ENCODE peak calls at places on chromosomes 6 and 20, in nine cellular contexts. G is DND-41, D is HCT116, H is breast epithelium, K is neural progenitor cell, M is psoas muscle, T is MM.1S, V is thyroid gland, F is epithelial cell of prostate. E is an unnamed sample.

GRCh38 chr6:149012040-149012545 is 265.3 kb downstream of the UST start:
- DNase-seq in G (no peak), D (peak), H (no peak), K (no peak), M (no peak), T (no peak), V (no peak), F (peak), E (peak)

GRCh38 chr20:35055445-35056276 is 36.9 kb downstream of the TRPC4AP start:
- DNase-seq in G (no peak), D (no peak), H (no peak), K (no peak), M (no peak), T (peak), V (no peak), F (no peak), E (no peak)

GRCh38 chr6:19578489-19578888 is 258.7 kb upstream of the ID4 start:
- DNase-seq in G (no peak), D (no peak), H (no peak), K (no peak), M (no peak), T (no peak), V (no peak), F (no peak), E (no peak)

GRCh38 chr20:58682656-58683055 is 9.9 kb upstream of the NPEPL1 start:
- DNase-seq in G (no peak), D (no peak), H (no peak), K (no peak), M (no peak), T (no peak), V (no peak), F (peak), E (peak)

GRCh38 chr20:46051556-46052323 is 22.7 kb downstream of the SLC12A5 start:
- DNase-seq in G (no peak), D (no peak), H (no peak), K (no peak), M (no peak), T (no peak), V (no peak), F (no peak), E (peak)

GRCh38 chr6:168414696-168415095 is 26.3 kb upstream of the SMOC2 start:
- DNase-seq in G (no peak), D (no peak), H (no peak), K (no peak), M (no peak), T (no peak), V (no peak), F (no peak), E (no peak)

GRCh38 chr20:10007747-10008146 is 27.0 kb upstream of the ANKEF1 start:
- DNase-seq in G (no peak), D (no peak), H (no peak), K (no peak), M (no peak), T (no peak), V (no peak), F (no peak), E (no peak)

GRCh38 chr6:40509163-40509562 is 78.0 kb downstream of the LRFN2 start:
- DNase-seq in G (no peak), D (no peak), H (no peak), K (no peak), M (no peak), T (no peak), V (no peak), F (no peak), E (no peak)

GRCh38 chr6:124996411-124996810 is 34.2 kb downstream of the RNF217 start:
- DNase-seq in G (no peak), D (no peak), H (no peak), K (no peak), M (no peak), T (no peak), V (no peak), F (no peak), E (no peak)

GRCh38 chr6:41581381-41581991 is 35.3 kb downstream of the FOXP4 start:
- DNase-seq in G (no peak), D (peak), H (no peak), K (no peak), M (peak), T (no peak), V (peak), F (no peak), E (peak)

GRCh38 chr20:39800548-39800947 is 838.4 kb downstream of the DHX35 start:
- DNase-seq in G (no peak), D (no peak), H (no peak), K (no peak), M (peak), T (peak), V (peak), F (peak), E (peak)

GRCh38 chr6:43061861-43062260 is 2.4 kb downstream of the KLC4 start:
- DNase-seq in G (no peak), D (no peak), H (no peak), K (no peak), M (no peak), T (no peak), V (no peak), F (no peak), E (no peak)

GRCh38 chr6:170022827-170023619 is 267.9 kb downstream of the DLL1 start:
- DNase-seq in G (no peak), D (no peak), H (no peak), K (no peak), M (no peak), T (no peak), V (no peak), F (no peak), E (no peak)

GRCh38 chr6:164926686-164927085 is 382.7 kb downstream of the C6orf118 start:
- DNase-seq in G (no peak), D (no peak), H (no peak), K (no peak), M (no peak), T (no peak), V (no peak), F (no peak), E (no peak)

GRCh38 chr20:25032478-25033183 is 25.3 kb downstream of the ACSS1 start:
- DNase-seq in G (no peak), D (no peak), H (peak), K (peak), M (no peak), T (no peak), V (no peak), F (no peak), E (no peak)

GRCh38 chr6:18595774-18596528 is 208.8 kb downstream of the RNF144B start:
- DNase-seq in G (peak), D (peak), H (peak), K (peak), M (no peak), T (peak), V (peak), F (no peak), E (peak)

GRCh38 chr6:6654599-6655575 is 66.4 kb downstream of the LY86 start:
- DNase-seq in G (peak), D (no peak), H (no peak), K (no peak), M (no peak), T (no peak), V (no peak), F (no peak), E (no peak)

GRCh38 chr6:12296255-12296573 is 6.1 kb downstream of the EDN1 start:
- DNase-seq in G (no peak), D (no peak), H (no peak), K (no peak), M (no peak), T (no peak), V (no peak), F (no peak), E (peak)

GRCh38 chr6:14422917-14423316 is 305.3 kb downstream of the CD83 start:
- DNase-seq in G (no peak), D (no peak), H (no peak), K (no peak), M (no peak), T (no peak), V (no peak), F (no peak), E (no peak)

GRCh38 chr6:92826633-92827032 is 592.7 kb downstream of the EPHA7 start:
- DNase-seq in G (no peak), D (no peak), H (no peak), K (no peak), M (no peak), T (no peak), V (no peak), F (no peak), E (no peak)

GRCh38 chr6:16683524-16684194 is 77.6 kb downstream of the ATXN1 start:
- DNase-seq in G (no peak), D (peak), H (peak), K (no peak), M (peak), T (no peak), V (peak), F (peak), E (peak)

GRCh38 chr6:101226677-101227135 is 166.8 kb upstream of the GRIK2 start:
- DNase-seq in G (peak), D (peak), H (no peak), K (peak), M (no peak), T (peak), V (no peak), F (no peak), E (peak)

GRCh38 chr6:25138024-25138696 is 141.0 kb upstream of the CARMIL1 start:
- DNase-seq in G (peak), D (no peak), H (peak), K (no peak), M (peak), T (peak), V (no peak), F (no peak), E (peak)

GRCh38 chr6:94361304-94362060 is 942.1 kb upstream of the EPHA7 start:
- DNase-seq in G (no peak), D (no peak), H (no peak), K (no peak), M (no peak), T (no peak), V (no peak), F (no peak), E (no peak)

GRCh38 chr6:154615483-154616025 is 105.1 kb upstream of the CNKSR3 start:
- DNase-seq in G (peak), D (peak), H (peak), K (no peak), M (peak), T (no peak), V (peak), F (peak), E (peak)

GRCh38 chr20:61311656-61312387 is 59.8 kb downstream of the CDH4 start:
- DNase-seq in G (no peak), D (no peak), H (no peak), K (no peak), M (no peak), T (peak), V (no peak), F (peak), E (no peak)

GRCh38 chr20:24503352-24503931 is 34.0 kb downstream of the SYNDIG1 start:
- DNase-seq in G (no peak), D (no peak), H (no peak), K (no peak), M (no peak), T (no peak), V (peak), F (no peak), E (no peak)

GRCh38 chr6:151025076-151025475 is 159.6 kb downstream of the MTHFD1L start:
- DNase-seq in G (no peak), D (no peak), H (no peak), K (no peak), M (no peak), T (no peak), V (peak), F (no peak), E (no peak)

GRCh38 chr6:66662196-66662595 is 955.2 kb upstream of the EYS start:
- DNase-seq in G (no peak), D (no peak), H (no peak), K (peak), M (no peak), T (no peak), V (no peak), F (no peak), E (peak)

GRCh38 chr6:166786704-166787293 is 159.7 kb upstream of the RPS6KA2 start:
- DNase-seq in G (peak), D (peak), H (no peak), K (peak), M (no peak), T (peak), V (peak), F (no peak), E (peak)

GRCh38 chr20:59652381-59652780 is 48.0 kb downstream of the PHACTR3 start:
- DNase-seq in G (no peak), D (no peak), H (no peak), K (no peak), M (no peak), T (no peak), V (no peak), F (no peak), E (no peak)

GRCh38 chr6:127022297-127022696 is 96.2 kb upstream of the RSPO3 start:
- DNase-seq in G (no peak), D (no peak), H (no peak), K (no peak), M (no peak), T (no peak), V (peak), F (no peak), E (no peak)

GRCh38 chr6:26183581-26184408 is 96.6 kb downstream of the HFE start:
- DNase-seq in G (no peak), D (no peak), H (peak), K (peak), M (peak), T (peak), V (peak), F (no peak), E (no peak)

GRCh38 chr6:44254957-44255808 is 2.1 kb downstream of the SLC35B2 start:
- DNase-seq in G (peak), D (no peak), H (no peak), K (no peak), M (peak), T (peak), V (no peak), F (no peak), E (peak)

GRCh38 chr6:32401564-32401963 is 5.4 kb downstream of the BTNL2 start:
- DNase-seq in G (no peak), D (no peak), H (no peak), K (no peak), M (no peak), T (no peak), V (no peak), F (no peak), E (no peak)

GRCh38 chr6:142416179-142416578 is 114.4 kb downstream of the ADGRG6 start:
- DNase-seq in G (no peak), D (no peak), H (no peak), K (no peak), M (no peak), T (no peak), V (no peak), F (no peak), E (peak)

GRCh38 chr20:48286571-48287551 is 501.6 kb upstream of the SULF2 start:
- DNase-seq in G (no peak), D (no peak), H (peak), K (no peak), M (no peak), T (no peak), V (no peak), F (no peak), E (no peak)

GRCh38 chr20:38063911-38064310 is 30.4 kb downstream of the RPRD1B start:
- DNase-seq in G (no peak), D (no peak), H (no peak), K (no peak), M (no peak), T (no peak), V (no peak), F (no peak), E (no peak)

GRCh38 chr6:105243487-105243886 is 63.7 kb upstream of the POPDC3 start:
- DNase-seq in G (no peak), D (no peak), H (no peak), K (no peak), M (no peak), T (no peak), V (no peak), F (no peak), E (no peak)

GRCh38 chr6:131488780-131489179 is 84.2 kb upstream of the ARG1 start:
- DNase-seq in G (no peak), D (no peak), H (no peak), K (no peak), M (no peak), T (no peak), V (no peak), F (peak), E (no peak)

DNA sequence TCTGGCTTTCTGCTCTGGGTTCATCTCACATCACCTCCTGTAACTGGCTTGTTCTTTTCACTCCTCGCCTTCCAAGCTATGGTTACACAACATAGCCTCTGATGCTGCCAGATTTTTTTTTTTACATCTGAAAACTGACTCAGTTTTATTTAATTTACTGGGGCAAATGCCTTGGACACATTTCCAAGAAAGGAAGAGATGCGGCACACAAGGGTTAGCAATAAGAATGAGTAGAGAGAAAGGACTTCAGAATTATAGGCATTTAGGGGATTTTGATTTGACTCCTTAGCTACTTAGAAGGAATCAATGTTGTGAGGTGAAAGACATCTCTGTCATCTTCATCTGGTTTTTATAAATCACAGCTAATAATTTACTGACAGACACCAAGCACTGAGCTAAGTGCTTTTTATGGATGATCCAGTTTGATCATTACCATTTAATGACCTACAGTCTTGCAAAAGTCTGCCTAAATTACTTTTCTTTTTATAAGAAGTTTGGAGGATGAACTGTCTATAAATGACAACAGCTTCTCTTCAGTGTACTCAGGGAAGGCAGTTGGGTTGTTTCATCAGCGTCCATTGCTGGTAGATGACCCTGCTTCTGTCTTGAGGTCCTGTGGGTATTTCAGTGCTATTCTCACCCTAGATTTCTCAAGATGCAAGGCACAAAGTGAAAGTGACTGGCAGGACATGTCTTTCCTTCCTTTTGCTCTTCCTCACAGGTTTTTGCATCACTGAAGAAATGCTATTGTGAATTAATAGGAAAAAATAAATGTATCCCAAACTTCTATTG is 31.1 kb downstream of the LAMA4 start:
- DNase-seq in G (no peak), D (no peak), H (no peak), K (no peak), M (no peak), T (no peak), V (no peak), F (no peak), E (no peak)
- H3K27ac ChIP-seq in G (no peak), D (no peak), H (peak), K (no peak), M (peak), T (no peak), V (peak), F (no peak), E (no peak)

GRCh38 chr20:23246682-23247664 is 103.6 kb upstream of the NXT1 start:
- DNase-seq in G (no peak), D (no peak), H (no peak), K (no peak), M (peak), T (no peak), V (peak), F (no peak), E (no peak)
- H3K27ac ChIP-seq in G (no peak), D (no peak), H (peak), K (no peak), M (peak), T (no peak), V (peak), F (no peak), E (no peak)

GRCh38 chr6:77011929-77012545 is 451.3 kb downstream of the HTR1B start:
- DNase-seq in G (no peak), D (no peak), H (no peak), K (no peak), M (no peak), T (no peak), V (no peak), F (no peak), E (no peak)

GRCh38 chr6:77015350-77015749 is 447.9 kb downstream of the HTR1B start:
- DNase-seq in G (no peak), D (no peak), H (no peak), K (no peak), M (no peak), T (no peak), V (no peak), F (peak), E (no peak)

DNA sequence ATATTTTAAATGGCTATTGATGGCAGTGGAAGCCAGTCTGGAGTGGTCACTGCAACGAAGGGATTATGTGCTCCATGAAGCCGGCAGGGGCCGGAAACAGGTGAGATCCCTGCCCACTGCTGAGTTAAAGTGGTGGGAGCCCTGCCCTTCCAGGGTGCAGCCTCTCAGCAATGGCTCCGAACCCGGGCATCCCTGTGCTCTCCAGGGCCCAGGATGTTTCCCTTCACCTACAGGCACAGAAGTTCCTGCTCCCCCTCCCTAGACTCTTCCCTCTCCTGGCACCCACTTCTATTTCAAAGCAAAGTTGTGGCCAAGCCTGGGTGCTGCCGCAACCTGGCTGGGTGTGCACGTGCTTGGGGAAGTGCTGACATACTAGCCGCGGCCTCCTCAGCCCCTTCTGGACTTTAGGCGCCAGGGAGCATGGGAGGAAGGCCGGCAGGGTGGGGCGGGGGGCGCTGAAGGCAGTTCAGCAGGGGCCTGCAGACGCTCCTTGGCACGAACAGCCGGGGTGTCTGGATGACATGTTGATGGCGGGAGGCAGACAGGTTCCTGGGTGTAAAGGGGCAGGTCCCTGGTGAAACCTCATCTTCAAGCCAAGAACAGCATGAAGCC is 452.3 kb downstream of the HTR1B start:
- DNase-seq in G (no peak), D (no peak), H (no peak), K (no peak), M (no peak), T (no peak), V (no peak), F (no peak), E (no peak)
- H3K27ac ChIP-seq in G (no peak), D (no peak), H (no peak), K (no peak), M (no peak), T (no peak), V (no peak), F (no peak), E (no peak)

GRCh38 chr6:49550413-49551125 is at the start of gene C6orf141:
- DNase-seq in G (no peak), D (peak), H (no peak), K (peak), M (no peak), T (peak), V (peak), F (peak), E (peak)
- H3K27ac ChIP-seq in G (no peak), D (peak), H (peak), K (peak), M (no peak), T (no peak), V (peak), F (peak), E (peak)

GRCh38 chr20:57316795-57317201 is 12.8 kb upstream of the SPO11 start:
- DNase-seq in G (no peak), D (no peak), H (no peak), K (no peak), M (no peak), T (no peak), V (peak), F (no peak), E (no peak)
- H3K27ac ChIP-seq in G (no peak), D (no peak), H (no peak), K (no peak), M (no peak), T (no peak), V (peak), F (no peak), E (no peak)

GRCh38 chr20:62358171-62358719 is 8.9 kb downstream of the LAMA5 start:
- DNase-seq in G (no peak), D (no peak), H (no peak), K (no peak), M (peak), T (no peak), V (peak), F (no peak), E (no peak)
- H3K27ac ChIP-seq in G (no peak), D (peak), H (peak), K (peak), M (peak), T (no peak), V (peak), F (peak), E (peak)

E was measured in RWPE1.